ENCODE peak calls at places on chromosomes 6 and 20, in five cellular contexts. U is H9, T is H1, V is trophoblast cell, D is mesenchymal stem cell. K is an unnamed sample.

GRCh38 chr20:58048096-58048702 is 180.3 kb downstream of the ANKRD60 start:
- DNase-seq in U (peak; percentile 52), T (no peak), V (no peak), D (no peak), K (peak; percentile 64)

GRCh38 chr20:58781138-58781537 is 69.6 kb downstream of the GNAS-AS1 start:
- DNase-seq in U (no peak), T (no peak), V (no peak), D (no peak), K (no peak)

GRCh38 chr6:112879920-112880413 is 532.8 kb downstream of the RFPL4B start:
- DNase-seq in U (peak; percentile 97), T (peak; percentile 81), V (peak; percentile 72), D (peak; percentile 17), K (no peak)

GRCh38 chr20:10537850-10538480 is 102.9 kb downstream of the SLX4IP start:
- DNase-seq in U (no peak), T (no peak), V (no peak), D (no peak), K (no peak)

GRCh38 chr20:24643731-24644130 is 174.3 kb downstream of the SYNDIG1 start:
- DNase-seq in U (no peak), T (no peak), V (no peak), D (no peak), K (no peak)

GRCh38 chr6:23735151-23735550 is 390.9 kb upstream of the NRSN1 start:
- DNase-seq in U (no peak), T (no peak), V (no peak), D (no peak), K (no peak)

GRCh38 chr20:44704551-44704971 is 10.6 kb upstream of the CCN5 start:
- DNase-seq in U (no peak), T (no peak), V (no peak), D (peak; percentile 55), K (no peak)

GRCh38 chr6:12608874-12609273 is 107.7 kb upstream of the PHACTR1 start:
- DNase-seq in U (no peak), T (no peak), V (no peak), D (no peak), K (no peak)

GRCh38 chr20:17619351-17620093 is 49.6 kb downstream of the DSTN start:
- DNase-seq in U (peak; percentile 23), T (no peak), V (no peak), D (no peak), K (no peak)

GRCh38 chr6:134537146-134537555 is 219.2 kb upstream of the SGK1 start:
- DNase-seq in U (no peak), T (no peak), V (peak; percentile 30), D (peak; percentile 75), K (no peak)

GRCh38 chr6:12309070-12309469 is 18.9 kb downstream of the EDN1 start:
- DNase-seq in U (no peak), T (no peak), V (no peak), D (no peak), K (no peak)

GRCh38 chr20:34324541-34324940 is 21.4 kb upstream of the AHCY start:
- DNase-seq in U (no peak), T (no peak), V (no peak), D (no peak), K (no peak)

GRCh38 chr6:152503541-152503940 is 133.6 kb downstream of the SYNE1 start:
- DNase-seq in U (no peak), T (no peak), V (no peak), D (no peak), K (no peak)

GRCh38 chr6:71468841-71469750 is 180.5 kb downstream of the OGFRL1 start:
- DNase-seq in U (no peak), T (no peak), V (peak; percentile 28), D (peak; percentile 86), K (no peak)

GRCh38 chr6:40163924-40164323 is 229.7 kb upstream of the MOCS1 start:
- DNase-seq in U (no peak), T (no peak), V (no peak), D (no peak), K (no peak)

GRCh38 chr20:8454137-8454712 is 322.2 kb downstream of the PLCB1 start:
- DNase-seq in U (peak; percentile 50), T (no peak), V (peak; percentile 28), D (peak; percentile 88), K (peak; percentile 9)

GRCh38 chr6:139247618-139248017 is 44.2 kb downstream of the TXLNB start:
- DNase-seq in U (no peak), T (no peak), V (no peak), D (no peak), K (no peak)

GRCh38 chr20:44861547-44862006 is 23.9 kb upstream of the YWHAB start:
- DNase-seq in U (no peak), T (no peak), V (no peak), D (no peak), K (no peak)

GRCh38 chr20:54323227-54323734 is 115.4 kb downstream of the PFDN4 start:
- DNase-seq in U (no peak), T (no peak), V (no peak), D (no peak), K (no peak)

GRCh38 chr6:135901776-135902524 is 50.4 kb downstream of the PDE7B start:
- DNase-seq in U (no peak), T (no peak), V (no peak), D (no peak), K (no peak)

GRCh38 chr6:43077981-43078411 is 1.9 kb downstream of the PTK7 start:
- DNase-seq in U (peak; percentile 34), T (no peak), V (no peak), D (peak; percentile 69), K (no peak)

GRCh38 chr20:14790771-14791517 is 453.5 kb upstream of the FLRT3 start:
- DNase-seq in U (no peak), T (no peak), V (no peak), D (no peak), K (no peak)

GRCh38 chr6:63573899-63574553 is 1.7 kb downstream of the LOC128125822 start:
- DNase-seq in U (peak; percentile 42), T (no peak), V (peak; percentile 54), D (peak; percentile 86), K (peak; percentile 40)

GRCh38 chr20:11204926-11205768 is 531.3 kb upstream of the JAG1 start:
- DNase-seq in U (peak; percentile 69), T (peak; percentile 33), V (peak; percentile 50), D (peak; percentile 74), K (peak; percentile 56)

GRCh38 chr6:106109043-106109442 is 22.9 kb downstream of the PRDM1 start:
- DNase-seq in U (no peak), T (no peak), V (no peak), D (no peak), K (no peak)

GRCh38 chr20:44471481-44471882 is 4.2 kb upstream of the TTPAL start:
- DNase-seq in U (no peak), T (no peak), V (no peak), D (peak; percentile 43), K (no peak)

GRCh38 chr6:2580996-2581395 is 169.7 kb downstream of the MYLK4 start:
- DNase-seq in U (no peak), T (no peak), V (no peak), D (no peak), K (no peak)
- H2BK12ac ChIP-seq in U (no peak overlapping the region), T (no peak overlapping the region), V (no peak overlapping the region), D (no peak overlapping the region), K (no peak overlapping the region)

GRCh38 chr6:35413911-35414310 is 38.2 kb upstream of the FANCE start:
- DNase-seq in U (no peak), T (no peak), V (no peak), D (no peak), K (no peak)

GRCh38 chr6:35419961-35420360 is 32.2 kb upstream of the FANCE start:
- DNase-seq in U (no peak), T (no peak), V (no peak), D (no peak), K (no peak)

GRCh38 chr6:35417979-35418661 is 34.0 kb upstream of the FANCE start:
- DNase-seq in U (no peak), T (no peak), V (no peak), D (no peak), K (no peak)

GRCh38 chr6:35415065-35415880 is 36.9 kb upstream of the FANCE start:
- DNase-seq in U (peak; percentile 72), T (no peak), V (peak; percentile 72), D (peak; percentile 90), K (peak; percentile 32)

DNA sequence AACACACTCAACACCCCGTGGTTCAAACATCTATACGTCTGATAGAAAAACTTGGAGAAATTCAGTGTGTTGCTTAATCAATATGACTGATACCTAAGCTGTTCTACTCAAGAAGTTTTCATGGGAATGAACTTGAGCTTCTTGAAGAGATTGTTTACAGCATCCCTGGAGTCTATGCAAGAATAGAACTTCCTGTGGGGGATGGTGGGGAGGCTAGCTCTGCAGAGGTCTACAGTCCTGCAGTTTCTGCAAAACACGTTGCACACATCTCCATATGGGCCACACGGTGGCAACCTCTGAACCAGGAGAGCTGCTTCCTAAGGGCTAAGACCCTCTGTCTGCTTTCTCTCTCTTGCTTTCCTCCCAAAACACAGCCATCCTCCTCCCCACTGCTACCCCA is 32.7 kb upstream of the FANCE start:
- DNase-seq in U (no peak), T (no peak), V (no peak), D (peak; percentile 88), K (no peak)
- H2AK5ac ChIP-seq in U (no peak overlapping the region), T (no peak overlapping the region), V (no peak overlapping the region), D (no peak overlapping the region), K (no peak overlapping the region)

GRCh38 chr6:37287519-37288157 is 29.7 kb upstream of the TMEM217 start:
- DNase-seq in U (no peak), T (no peak), V (no peak), D (no peak), K (no peak)
- H2BK12ac ChIP-seq in U (no peak overlapping the region), T (no peak overlapping the region), V (no peak overlapping the region), D (no peak overlapping the region), K (no peak overlapping the region)

DNA sequence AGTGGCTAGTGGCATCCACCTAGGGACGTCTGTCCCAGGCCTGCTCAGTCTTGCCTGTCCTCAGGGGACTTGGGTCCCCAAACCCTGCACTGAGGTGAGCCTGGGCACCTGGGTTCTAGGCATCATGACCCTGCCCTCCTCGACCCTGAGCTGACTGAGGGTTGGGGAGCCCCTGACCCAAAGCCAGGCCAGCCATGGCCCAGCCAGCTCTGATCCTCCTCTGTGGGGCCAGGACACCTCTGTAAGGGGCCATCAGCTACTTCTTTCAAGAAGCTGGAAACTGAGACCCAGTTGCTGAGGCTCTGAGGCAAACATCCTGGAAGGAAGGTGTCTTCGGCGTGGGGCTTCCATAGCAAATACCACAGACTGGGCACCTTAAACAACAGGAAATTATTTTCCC is 329.3 kb downstream of the QKI start:
- DNase-seq in U (no peak), T (no peak), V (no peak), D (no peak), K (no peak)
- H2AK5ac ChIP-seq in U (no peak overlapping the region), T (no peak overlapping the region), V (no peak overlapping the region), D (peak overlapping the region; percentile 58), K (peak overlapping the region; percentile 92)

K was measured in neuronal stem cell.